ENCODE peak calls at places on chromosomes 6 and 20, in nine cellular contexts. I, O, E, U, F, S, G, R and Y are unnamed samples.

GRCh38 chr6:119575721-119576120 is 226.2 kb upstream of the MAN1A1 start:
- DNase-seq in I (peak; percentile 69), O (no peak), E (peak; percentile 62), U (peak; percentile 74), F (no peak), S (peak; percentile 26), G (no peak), R (no peak), Y (peak; percentile 59)

GRCh38 chr6:29112135-29112534 is 4.3 kb downstream of the OR2J3 start:
- DNase-seq in I (no peak), O (no peak), E (peak; percentile 1), U (no peak), F (peak; percentile 57), S (no peak), G (no peak), R (no peak), Y (no peak)

GRCh38 chr6:17292600-17293133 is 11.5 kb downstream of the RBM24 start:
- DNase-seq in I (no peak), O (no peak), E (no peak), U (no peak), F (no peak), S (no peak), G (no peak), R (no peak), Y (no peak)

GRCh38 chr6:75315978-75316377 is 31.4 kb upstream of the TMEM30A start:
- DNase-seq in I (no peak), O (no peak), E (no peak), U (no peak), F (no peak), S (no peak), G (no peak), R (no peak), Y (no peak)

GRCh38 chr6:117906905-117907599 is at the start of gene SLC35F1:
- DNase-seq in I (peak; percentile 47), O (peak; percentile 25), E (no peak), U (peak; percentile 12), F (peak; percentile 94), S (peak; percentile 29), G (peak; percentile 21), R (no peak), Y (no peak)

GRCh38 chr6:163415620-163416379 is 1.3 kb downstream of the QKI start:
- DNase-seq in I (peak; percentile 70), O (peak; percentile 52), E (peak; percentile 50), U (peak; percentile 52), F (peak; percentile 72), S (peak; percentile 62), G (peak; percentile 70), R (no peak), Y (no peak)

GRCh38 chr20:32681175-32682084 is 7.7 kb upstream of the C20orf203 start:
- DNase-seq in I (peak; percentile 88), O (no peak), E (peak; percentile 70), U (peak; percentile 13), F (peak; percentile 91), S (peak; percentile 11), G (no peak), R (no peak), Y (no peak)

GRCh38 chr20:53071833-53072232 is 99.7 kb downstream of the TSHZ2 start:
- DNase-seq in I (no peak), O (no peak), E (no peak), U (no peak), F (no peak), S (no peak), G (no peak), R (no peak), Y (no peak)

GRCh38 chr6:141587482-141588266 is 545.1 kb upstream of the GJE1 start:
- DNase-seq in I (no peak), O (no peak), E (no peak), U (peak; percentile 65), F (no peak), S (peak; percentile 83), G (no peak), R (no peak), Y (peak; percentile 74)

GRCh38 chr6:11771473-11772048 is 7.0 kb downstream of the ADTRP start:
- DNase-seq in I (peak; percentile 82), O (no peak), E (peak; percentile 86), U (no peak), F (peak; percentile 39), S (no peak), G (no peak), R (no peak), Y (no peak)

GRCh38 chr6:83536034-83536646 is 23.8 kb downstream of the PRSS35 start:
- DNase-seq in I (peak; percentile 66), O (no peak), E (peak; percentile 53), U (peak; percentile 10), F (peak; percentile 91), S (peak; percentile 69), G (peak; percentile 34), R (no peak), Y (no peak)

GRCh38 chr20:9021216-9021615 is 47.7 kb upstream of the PLCB4 start:
- DNase-seq in I (no peak), O (no peak), E (no peak), U (no peak), F (no peak), S (no peak), G (no peak), R (no peak), Y (no peak)

GRCh38 chr6:25250878-25251277 is 28.3 kb upstream of the CARMIL1 start:
- DNase-seq in I (peak; percentile 93), O (no peak), E (peak; percentile 90), U (peak; percentile 56), F (no peak), S (no peak), G (no peak), R (no peak), Y (no peak)

GRCh38 chr20:11235058-11235457 is 561.3 kb upstream of the JAG1 start:
- DNase-seq in I (peak; percentile 34), O (no peak), E (peak; percentile 42), U (peak; percentile 93), F (peak; percentile 75), S (peak; percentile 73), G (no peak), R (no peak), Y (peak; percentile 63)

DNA sequence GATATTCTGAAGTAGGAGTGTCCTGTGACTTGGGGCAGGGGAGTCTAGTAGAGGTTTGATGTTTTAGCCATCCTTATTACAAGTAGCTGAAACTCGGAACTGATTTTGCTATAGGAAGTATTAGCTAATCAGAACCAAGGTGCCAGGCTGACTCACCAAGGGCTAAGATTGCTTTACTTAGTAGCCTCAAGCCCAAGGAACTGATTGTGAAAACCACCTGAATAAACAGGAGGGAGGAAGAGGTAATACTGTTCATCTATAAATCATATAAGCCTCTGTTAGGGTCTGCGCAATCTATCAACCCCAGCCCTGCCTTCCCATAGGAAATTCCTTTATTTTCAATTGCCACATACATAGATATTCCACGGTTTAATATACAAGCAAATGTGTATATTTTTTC is 54.4 kb downstream of the GNAS start:
- DNase-seq in I (peak; percentile 91), O (no peak), E (peak; percentile 93), U (peak; percentile 70), F (no peak), S (peak; percentile 54), G (peak; percentile 74), R (no peak), Y (no peak)
- H3K4me3 ChIP-seq in I (no peak overlapping the region), O (peak overlapping the region; percentile 50), E (no peak overlapping the region), U (no peak overlapping the region), F (no peak overlapping the region), S (no peak overlapping the region), G (peak overlapping the region; percentile 30), R (peak overlapping the region; percentile 52), Y (no peak overlapping the region)

DNA sequence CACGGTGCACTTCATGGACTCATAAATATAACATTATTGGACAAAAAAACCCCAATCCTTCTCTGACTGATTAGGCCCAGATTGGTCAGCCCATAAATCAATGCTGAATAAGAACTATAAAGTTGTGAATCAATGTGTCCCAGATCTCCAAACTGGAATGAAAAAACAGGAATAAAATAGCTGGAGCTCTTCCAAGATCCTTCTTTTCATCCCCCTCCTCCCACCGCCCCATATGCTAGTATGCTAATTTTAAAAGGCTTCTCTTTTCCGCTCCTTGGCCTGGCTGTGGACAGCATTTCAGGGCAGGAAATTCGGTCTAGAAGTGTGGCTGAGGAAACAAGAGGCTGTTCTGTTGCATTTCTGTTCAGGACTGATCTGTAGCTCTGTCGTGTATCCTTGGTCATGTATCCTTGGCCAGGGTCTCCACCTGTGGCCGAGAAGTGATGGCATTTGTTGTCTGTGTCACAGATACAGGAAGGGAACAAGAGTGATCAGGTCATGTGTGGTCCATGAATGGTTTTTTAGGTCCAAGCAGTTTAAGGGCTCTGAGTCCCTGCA is 300.4 kb upstream of the SUPT3H start:
- DNase-seq in I (no peak), O (no peak), E (no peak), U (no peak), F (peak; percentile 31), S (no peak), G (no peak), R (no peak), Y (no peak)
- H3K4me3 ChIP-seq in I (no peak overlapping the region), O (no peak overlapping the region), E (no peak overlapping the region), U (no peak overlapping the region), F (no peak overlapping the region), S (no peak overlapping the region), G (no peak overlapping the region), R (no peak overlapping the region), Y (no peak overlapping the region)

GRCh38 chr6:130968486-130968885 is 94.6 kb downstream of the EPB41L2 start:
- DNase-seq in I (no peak), O (no peak), E (no peak), U (peak; percentile 37), F (no peak), S (no peak), G (no peak), R (no peak), Y (no peak)
- H3K4me3 ChIP-seq in I (no peak overlapping the region), O (peak overlapping the region; percentile 54), E (no peak overlapping the region), U (no peak overlapping the region), F (no peak overlapping the region), S (peak overlapping the region; percentile 57), G (peak overlapping the region; percentile 42), R (peak overlapping the region; percentile 68), Y (no peak overlapping the region)

GRCh38 chr6:91152824-91153223 is 566.0 kb upstream of the MAP3K7 start:
- DNase-seq in I (no peak), O (no peak), E (no peak), U (no peak), F (no peak), S (no peak), G (no peak), R (no peak), Y (no peak)

GRCh38 chr6:91149914-91150674 is 563.2 kb upstream of the MAP3K7 start:
- DNase-seq in I (no peak), O (no peak), E (peak; percentile 19), U (peak; percentile 82), F (no peak), S (peak; percentile 3), G (no peak), R (no peak), Y (no peak)

GRCh38 chr6:91149246-91149645 is 562.4 kb upstream of the MAP3K7 start:
- DNase-seq in I (no peak), O (no peak), E (peak; percentile 22), U (peak; percentile 26), F (no peak), S (peak; percentile 19), G (no peak), R (no peak), Y (no peak)

DNA sequence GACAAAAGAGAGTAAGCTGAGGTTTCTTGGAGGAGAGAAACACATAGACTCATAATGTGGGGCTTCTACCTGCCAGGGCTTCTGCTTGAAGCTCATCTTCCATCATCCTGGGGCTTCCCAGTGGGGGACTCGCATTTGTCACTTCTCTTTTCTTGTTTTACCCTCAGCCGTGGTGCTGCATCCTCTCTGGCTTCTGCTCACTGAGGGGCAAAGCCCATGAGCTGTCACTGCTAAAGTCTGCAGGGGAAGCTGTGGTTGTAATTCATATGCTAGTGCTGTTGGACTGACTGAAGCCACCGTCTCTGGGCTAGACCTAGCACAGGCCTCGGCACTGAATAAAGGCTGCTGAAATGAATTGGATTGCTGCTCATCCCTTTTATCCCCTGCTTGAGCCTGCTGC is 568.3 kb upstream of the MAP3K7 start:
- DNase-seq in I (no peak), O (no peak), E (no peak), U (no peak), F (peak; percentile 57), S (no peak), G (no peak), R (no peak), Y (no peak)
- H3K4me3 ChIP-seq in I (no peak overlapping the region), O (no peak overlapping the region), E (no peak overlapping the region), U (no peak overlapping the region), F (no peak overlapping the region), S (no peak overlapping the region), G (no peak overlapping the region), R (no peak overlapping the region), Y (no peak overlapping the region)